ENCODE peak calls at places on chromosome 19, in eight cellular contexts. T is GM12865, E is upper lobe of right lung, R is dorsolateral prefrontal cortex, C is AG10803, Q is heart right ventricle, L is transverse colon, P is fibroblast of villous mesenchyme. H is an unnamed sample.

GRCh38 chr19:11769995-11770394 is 3.2 kb downstream of the ZNF441 start:
- DNase-seq in P (no peak), Q (no peak), L (no peak), T (no peak), R (no peak), C (no peak), E (no peak), H (no peak)

GRCh38 chr19:55250262-55251036 is 8.4 kb downstream of the PPP6R1 start:
- DNase-seq in T (no peak), P (no peak), Q (no peak), C (no peak), L (no peak), R (no peak), E (peak; percentile 63), H (no peak)

GRCh38 chr19:17333611-17334413 is 843 bp downstream of the ANO8 start:
- DNase-seq in P (peak; percentile 68), E (no peak), T (peak; percentile 86), C (peak; percentile 81), R (no peak), L (peak; percentile 53), Q (no peak), H (no peak)

GRCh38 chr19:920051-920857 is 3.1 kb downstream of the KISS1R start:
- DNase-seq in T (peak; percentile 74), E (peak; percentile 70), L (no peak), R (no peak), P (no peak), C (no peak), Q (no peak), H (no peak)

GRCh38 chr19:46861691-46862503 is 1.1 kb downstream of the ARHGAP35 start:
- DNase-seq in T (peak; percentile 29), E (peak; percentile 68), P (peak; percentile 26), R (peak; percentile 32), C (no peak), L (peak; percentile 28), Q (no peak), H (no peak)

GRCh38 chr19:18259848-18260247 is 14.4 kb downstream of the IQCN start:
- DNase-seq in C (peak; percentile 52), P (no peak), R (no peak), L (no peak), T (no peak), Q (no peak), E (no peak), H (no peak)

GRCh38 chr19:11581740-11582139 is 4.3 kb upstream of the ACP5 start:
- DNase-seq in T (peak; percentile 95), E (no peak), C (peak; percentile 13), R (no peak), P (peak; percentile 28), Q (no peak), L (peak; percentile 25), H (no peak)

GRCh38 chr19:16384688-16385087 is 60.1 kb downstream of the KLF2 start:
- DNase-seq in Q (no peak), C (no peak), T (no peak), P (no peak), L (no peak), E (no peak), R (no peak), H (no peak)

GRCh38 chr19:39067104-39067503 is 17.1 kb upstream of the ACP7 start:
- DNase-seq in T (no peak), P (no peak), C (no peak), R (no peak), Q (no peak), E (no peak), L (no peak), H (no peak)

GRCh38 chr19:5547881-5548280 is 19.9 kb downstream of the TINCR start:
- DNase-seq in C (peak; percentile 48), R (no peak), E (no peak), L (peak; percentile 33), T (peak; percentile 19), P (peak; percentile 62), Q (no peak), H (no peak)

GRCh38 chr19:55484571-55485438 is at the start of gene NAT14:
- DNase-seq in Q (peak; percentile 54), L (peak; percentile 53), T (peak; percentile 77), E (peak; percentile 81), C (peak; percentile 43), P (peak; percentile 65), R (peak; percentile 71), H (no peak)

GRCh38 chr19:45607071-45608029 is 5.3 kb upstream of the GPR4 start:
- DNase-seq in T (peak; percentile 52), C (peak; percentile 49), E (peak; percentile 85), L (peak; percentile 77), Q (peak; percentile 87), R (peak; percentile 72), P (peak; percentile 74), H (no peak)

GRCh38 chr19:29694669-29695627 is 20.1 kb downstream of the C19orf12 start:
- DNase-seq in T (peak; percentile 84), E (peak; percentile 89), P (peak; percentile 76), L (peak; percentile 85), R (peak; percentile 90), C (peak; percentile 75), Q (peak; percentile 73), H (no peak)

GRCh38 chr19:17483605-17484002 is 13.3 kb downstream of the SLC27A1 start:
- DNase-seq in Q (no peak), T (no peak), P (no peak), C (no peak), E (no peak), L (no peak), R (no peak), H (no peak)

GRCh38 chr19:28184997-28185396 is 1028.0 kb downstream of the UQCRFS1 start:
- DNase-seq in E (no peak), T (no peak), L (no peak), Q (no peak), P (no peak), R (no peak), C (peak; percentile 6), H (peak; percentile 7)

DNA sequence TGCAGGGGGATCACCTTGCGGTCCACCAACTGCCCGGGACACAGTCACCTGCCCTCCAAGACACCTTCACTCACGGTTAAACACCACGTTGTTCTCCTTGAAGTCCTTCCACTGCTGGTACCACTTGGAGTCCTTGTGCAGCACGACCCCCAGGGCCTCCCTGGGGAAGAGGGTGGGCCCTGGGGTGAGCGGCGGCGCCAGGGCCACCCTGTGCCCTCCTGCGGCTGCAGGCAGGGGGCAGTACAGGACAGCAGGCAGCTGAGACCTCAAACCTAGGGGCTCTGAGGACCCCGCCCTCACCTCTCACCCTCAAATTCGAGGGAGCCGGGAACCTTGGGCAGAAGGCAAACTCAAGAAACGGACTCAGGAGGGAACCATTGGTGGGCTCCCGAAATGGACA is 7.5 kb upstream of the CTXN1 start:
- DNase-seq in R (no peak), C (no peak), T (no peak), L (no peak), E (no peak), Q (no peak), P (no peak), H (no peak)
- TF ChIP-seq CTCF in R (no peak), C (peak; percentile 7), T (peak; percentile 15), L (no peak), E (peak; percentile 15), Q (no peak), P (peak; percentile 31), H (peak; percentile 46)

DNA sequence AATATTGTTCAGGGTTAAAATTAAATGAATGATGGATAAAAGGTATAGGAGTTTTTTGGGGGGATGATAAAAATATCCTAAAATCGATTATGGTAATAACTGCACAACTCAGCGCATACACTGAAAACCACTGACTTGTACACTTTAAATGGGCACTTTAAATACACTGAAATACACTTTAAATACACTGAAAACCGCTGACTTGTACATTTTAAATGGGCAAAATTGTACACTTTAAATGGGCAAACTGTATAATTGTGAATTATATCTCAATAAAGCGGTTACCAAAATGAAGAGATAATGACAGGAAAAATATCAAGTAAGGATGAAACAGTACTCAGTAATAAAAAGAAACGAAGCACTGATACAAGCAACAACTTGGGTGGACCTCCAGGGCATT is 1.5 kb downstream of the LIG1 start:
- DNase-seq in E (no peak), P (no peak), T (no peak), L (no peak), R (no peak), Q (no peak), C (no peak), H (no peak)
- H3K4me3 ChIP-seq in E (no peak overlapping the region), P (no peak overlapping the region), T (no peak overlapping the region), L (no peak overlapping the region), R (no peak overlapping the region), Q (no peak overlapping the region), C (no peak overlapping the region), H (no peak overlapping the region)

DNA sequence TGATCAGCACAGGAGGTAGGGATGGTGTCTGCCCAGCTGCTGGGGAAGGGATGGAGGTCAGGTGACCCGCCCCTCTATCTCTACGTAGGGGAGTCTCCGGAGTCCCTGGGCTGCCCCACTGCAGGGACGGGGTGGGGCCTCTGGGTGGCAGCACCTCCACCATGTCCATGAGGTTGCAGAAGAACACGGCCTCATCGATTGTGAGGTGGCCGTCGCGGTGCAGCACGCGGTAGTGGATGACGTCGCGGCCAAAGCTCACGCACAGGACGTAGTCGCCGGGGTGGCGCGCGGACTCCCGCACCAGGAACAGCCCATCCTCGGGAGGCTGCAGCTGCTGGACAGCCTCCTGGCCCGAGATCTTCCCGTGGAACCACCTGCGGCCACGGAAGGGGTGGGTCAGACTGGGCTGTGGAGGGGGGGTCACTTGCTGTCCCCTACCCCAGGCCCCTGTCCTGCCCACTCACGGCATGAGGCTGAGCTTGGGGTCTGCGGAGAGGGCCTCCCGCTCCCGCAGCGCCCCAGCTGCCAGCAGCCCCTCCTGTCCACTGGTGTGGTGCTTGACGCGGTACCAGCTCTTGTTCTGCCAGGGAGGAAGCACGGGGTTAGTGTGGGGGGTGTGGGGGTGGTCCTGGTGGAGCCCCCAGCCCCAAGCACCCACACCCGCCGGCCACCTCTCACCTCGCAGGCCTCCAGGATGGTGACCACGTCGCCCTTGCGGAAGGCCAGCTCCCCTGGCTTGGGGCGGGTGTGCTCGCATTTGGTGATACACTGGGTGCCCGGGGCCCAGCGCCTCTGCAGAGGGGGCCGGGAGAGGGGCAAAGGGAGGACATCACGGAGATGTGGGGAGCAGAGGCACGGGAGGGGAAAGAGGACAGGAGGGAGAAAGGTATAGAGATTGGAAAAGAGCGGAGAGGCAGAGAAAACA is 2.3 kb downstream of the MATK start:
- DNase-seq in C (no peak), P (no peak), L (no peak), E (peak; percentile 64), Q (no peak), T (no peak), R (no peak), H (no peak)
- TF ChIP-seq CTCF in C (no peak), P (peak; percentile 16), L (no peak), E (peak; percentile 35), Q (no peak), T (peak; percentile 28), R (no peak), H (no peak)

DNA sequence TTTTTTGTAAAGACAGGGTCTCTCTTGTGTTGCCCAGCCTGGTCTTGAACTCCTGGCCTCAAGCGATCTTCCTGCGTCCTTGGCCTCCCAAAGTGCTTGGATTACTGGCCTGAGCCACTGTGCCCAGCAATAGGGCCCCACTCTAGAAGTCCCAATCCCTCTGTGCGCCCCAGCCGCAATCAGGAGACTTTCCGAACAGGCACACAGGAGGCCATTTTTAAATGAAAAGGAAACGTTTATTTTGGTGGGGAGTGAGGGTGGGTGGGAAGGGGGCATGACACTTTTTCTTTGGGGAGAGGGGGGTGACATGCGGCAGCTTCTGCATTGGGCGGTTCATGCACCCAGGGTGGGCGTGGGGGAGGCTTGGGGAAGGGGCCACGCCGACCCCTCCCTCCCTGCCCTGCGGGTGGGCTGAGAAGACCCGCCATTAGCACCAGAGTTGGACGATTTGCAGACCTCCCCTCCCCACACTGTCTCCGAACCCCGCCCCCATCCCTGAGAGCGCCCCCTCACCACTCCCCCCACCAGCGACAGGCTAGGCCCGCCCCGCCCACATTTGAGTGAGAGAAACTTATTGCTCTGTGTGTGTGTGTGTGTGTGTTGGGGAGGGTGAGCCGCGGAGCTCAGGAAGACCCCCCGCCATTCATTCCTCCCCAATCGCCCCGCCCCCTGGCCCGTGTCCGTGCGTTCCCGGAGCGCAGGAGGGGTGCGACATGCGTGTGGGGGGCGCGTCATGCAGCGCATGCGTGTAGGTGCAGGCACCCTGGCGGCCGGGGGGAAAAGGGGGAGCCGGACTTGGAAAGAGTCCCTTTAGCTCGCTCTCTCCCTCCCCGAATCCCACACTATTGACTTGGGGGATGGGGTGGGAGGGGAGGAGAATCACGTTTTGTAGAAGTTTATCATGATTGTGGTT is 17.2 kb downstream of the KCNC3 start:
- DNase-seq in P (no peak), T (no peak), Q (no peak), R (no peak), C (no peak), L (no peak), E (no peak), H (no peak)
- H3K4me3 ChIP-seq in P (no peak overlapping the region), T (no peak overlapping the region), Q (peak overlapping the region; percentile 27), R (no peak overlapping the region), C (no peak overlapping the region), L (no peak overlapping the region), E (no peak overlapping the region), H (no peak overlapping the region)

H was measured in epithelial cell of proximal tubule.